ENCODE peak calls at places on chromosomes 1 and 21, in nine cellular contexts. Y is GM23338, I is HFF-Myc, O is upper lobe of right lung, X is ovary, W is AG04450, F is cardiac muscle cell, L is kidney epithelial cell, M is tibial nerve. D is an unnamed sample.
A peak's percentile ranks its signal among the peaks of the same experiment; 100 is the strongest.

GRCh38 chr1:216075339-216075738 is 347.9 kb downstream of the USH2A start:
- DNase-seq in Y (peak; percentile 21), I (no peak), O (no peak), X (no peak), W (no peak), F (peak; percentile 6), L (peak; percentile 5), M (no peak), D (no peak)

GRCh38 chr1:247456914-247457638 is 828 bp downstream of the OR2B11 start:
- DNase-seq in Y (no peak), I (no peak), O (peak; percentile 68), X (no peak), W (no peak), F (no peak), L (no peak), M (no peak), D (no peak)

GRCh38 chr1:902023-902422 is 21.7 kb upstream of the SAMD11 start:
- DNase-seq in Y (no peak), I (no peak), O (no peak), X (no peak), W (no peak), F (no peak), L (no peak), M (no peak), D (no peak)

GRCh38 chr1:186178426-186179043 is 196.5 kb downstream of the TPR start:
- DNase-seq in Y (no peak), I (no peak), O (no peak), X (no peak), W (no peak), F (no peak), L (no peak), M (no peak), D (no peak)

GRCh38 chr1:54001620-54002019 is 16.4 kb downstream of the LDLRAD1 start:
- DNase-seq in Y (no peak), I (no peak), O (no peak), X (no peak), W (no peak), F (no peak), L (no peak), M (no peak), D (no peak)

GRCh38 chr1:150973826-150974579 is 632 bp downstream of the CERS2 start:
- DNase-seq in Y (peak; percentile 53), I (no peak), O (peak; percentile 77), X (peak; percentile 57), W (no peak), F (no peak), L (no peak), M (no peak), D (peak; percentile 47)

GRCh38 chr1:149995927-149996326 is 14.6 kb downstream of the OTUD7B start:
- DNase-seq in Y (peak; percentile 61), I (no peak), O (no peak), X (no peak), W (no peak), F (no peak), L (peak; percentile 69), M (no peak), D (no peak)

GRCh38 chr1:40593449-40594186 is 62.2 kb downstream of the ZNF684 start:
- DNase-seq in Y (no peak), I (no peak), O (no peak), X (no peak), W (no peak), F (peak; percentile 14), L (no peak), M (no peak), D (no peak)

GRCh38 chr1:101257500-101258325 is 20.9 kb downstream of the S1PR1 start:
- DNase-seq in Y (no peak), I (no peak), O (no peak), X (no peak), W (no peak), F (peak; percentile 19), L (no peak), M (no peak), D (no peak)

GRCh38 chr1:22854688-22855565 is 117.7 kb downstream of the LACTBL1 start:
- DNase-seq in Y (no peak), I (no peak), O (no peak), X (no peak), W (no peak), F (no peak), L (no peak), M (no peak), D (peak; percentile 12)

GRCh38 chr1:72498393-72498792 is 216.1 kb upstream of the NEGR1 start:
- DNase-seq in Y (no peak), I (no peak), O (no peak), X (no peak), W (no peak), F (peak; percentile 71), L (no peak), M (no peak), D (no peak)

GRCh38 chr21:15057290-15057689 is 7.5 kb downstream of the NRIP1 start:
- DNase-seq in Y (peak; percentile 47), I (no peak), O (no peak), X (no peak), W (no peak), F (no peak), L (no peak), M (no peak), D (no peak)

GRCh38 chr1:25568834-25569598 is 25.6 kb downstream of the LDLRAP1 start:
- DNase-seq in Y (no peak), I (no peak), O (no peak), X (no peak), W (peak; percentile 33), F (peak; percentile 65), L (peak; percentile 44), M (no peak), D (peak; percentile 74)

GRCh38 chr1:12127206-12127810 is 39.5 kb upstream of the TNFRSF1B start:
- DNase-seq in Y (no peak), I (no peak), O (no peak), X (no peak), W (no peak), F (no peak), L (no peak), M (no peak), D (no peak)

GRCh38 chr1:65924471-65924870 is 131.8 kb downstream of the PDE4B start:
- DNase-seq in Y (no peak), I (peak; percentile 19), O (no peak), X (no peak), W (peak; percentile 61), F (peak; percentile 77), L (peak; percentile 28), M (no peak), D (no peak)

GRCh38 chr1:21573971-21574458 is 64.8 kb downstream of the ALPL start:
- DNase-seq in Y (peak; percentile 92), I (peak; percentile 46), O (peak; percentile 79), X (peak; percentile 56), W (no peak), F (peak; percentile 91), L (peak; percentile 67), M (no peak), D (peak; percentile 66)

GRCh38 chr1:21572141-21572540 is 62.9 kb downstream of the ALPL start:
- DNase-seq in Y (no peak), I (no peak), O (no peak), X (no peak), W (no peak), F (no peak), L (no peak), M (no peak), D (no peak)

GRCh38 chr1:21574464-21575151 is 65.4 kb downstream of the ALPL start:
- DNase-seq in Y (peak; percentile 72), I (no peak), O (no peak), X (peak; percentile 33), W (no peak), F (peak; percentile 82), L (no peak), M (no peak), D (peak; percentile 77)

GRCh38 chr1:21572735-21573277 is 63.6 kb downstream of the ALPL start:
- DNase-seq in Y (no peak), I (no peak), O (no peak), X (no peak), W (no peak), F (no peak), L (no peak), M (no peak), D (no peak)

GRCh38 chr1:21573475-21573874 is 64.3 kb downstream of the ALPL start:
- DNase-seq in Y (no peak), I (no peak), O (no peak), X (no peak), W (no peak), F (no peak), L (no peak), M (no peak), D (no peak)
- H3K4me3 ChIP-seq in Y (no peak overlapping the region), I (no peak overlapping the region), O (no peak overlapping the region), X (no peak overlapping the region), W (no peak overlapping the region), F (no peak overlapping the region), L (no peak overlapping the region), M (no peak overlapping the region), D (no peak overlapping the region)

DNA sequence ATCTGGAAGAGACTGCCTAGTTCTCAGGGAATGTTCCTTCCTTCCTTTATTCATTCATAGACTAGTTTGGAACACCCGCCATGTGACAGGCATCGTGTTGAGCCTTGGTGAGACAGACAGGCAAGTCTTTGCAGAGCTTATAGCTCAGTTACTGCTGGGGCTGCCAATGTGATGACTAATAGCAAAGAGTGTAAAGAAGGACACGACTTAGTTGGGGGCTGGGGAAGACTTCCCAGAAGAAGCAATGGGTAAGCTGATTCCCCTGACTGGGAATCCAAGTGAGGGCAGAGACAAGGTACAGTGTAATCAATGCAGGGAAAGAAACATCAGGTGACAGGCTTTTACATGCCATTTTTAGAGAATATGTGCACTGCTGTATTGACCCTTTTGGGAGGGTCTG is 51.2 kb downstream of the TENT5C start:
- DNase-seq in Y (no peak), I (peak; percentile 11), O (no peak), X (no peak), W (peak; percentile 57), F (peak; percentile 84), L (peak; percentile 74), M (no peak), D (no peak)
- H3K4me3 ChIP-seq in Y (no peak overlapping the region), I (no peak overlapping the region), O (no peak overlapping the region), X (no peak overlapping the region), W (no peak overlapping the region), F (no peak overlapping the region), L (no peak overlapping the region), M (no peak overlapping the region), D (no peak overlapping the region)

DNA sequence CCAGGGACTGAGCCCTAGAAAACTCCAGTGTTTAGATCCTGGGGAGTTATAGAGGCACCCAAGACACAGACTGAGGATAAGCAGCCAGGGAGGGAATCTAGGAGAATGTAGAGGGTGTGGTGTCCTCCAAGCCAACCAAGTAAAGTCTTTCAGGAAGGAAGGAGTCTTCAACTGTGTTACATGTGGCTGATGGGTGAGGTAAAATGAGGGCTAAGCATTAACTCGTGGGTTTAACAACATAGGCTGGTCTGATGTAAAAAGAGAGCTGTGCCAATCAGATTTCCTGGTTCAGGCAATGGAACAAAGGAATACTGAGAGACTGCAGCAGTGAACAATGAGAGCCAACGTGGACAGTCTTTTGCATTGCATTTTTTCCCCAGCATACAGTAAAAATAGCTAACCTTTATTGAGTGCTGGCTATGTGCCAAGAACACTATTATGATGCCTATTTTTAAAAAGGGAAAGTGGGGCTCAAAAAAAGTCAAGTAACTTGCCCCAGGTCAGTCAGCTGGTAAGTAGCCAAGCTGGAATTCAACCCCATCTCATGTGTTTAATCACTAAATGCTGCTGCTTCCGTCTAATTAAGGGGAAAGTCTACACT is 31.1 kb downstream of the DLGAP3 start:
- DNase-seq in Y (no peak), I (no peak), O (no peak), X (no peak), W (no peak), F (no peak), L (no peak), M (no peak), D (no peak)
- H3K4me3 ChIP-seq in Y (no peak overlapping the region), I (no peak overlapping the region), O (no peak overlapping the region), X (no peak overlapping the region), W (no peak overlapping the region), F (no peak overlapping the region), L (no peak overlapping the region), M (no peak overlapping the region), D (no peak overlapping the region)

GRCh38 chr1:182408435-182409070 is 8.1 kb upstream of the TEDDM1 start:
- DNase-seq in Y (no peak), I (no peak), O (no peak), X (no peak), W (no peak), F (no peak), L (no peak), M (no peak), D (no peak)
- H3K4me3 ChIP-seq in Y (no peak overlapping the region), I (no peak overlapping the region), O (no peak overlapping the region), X (no peak overlapping the region), W (no peak overlapping the region), F (no peak overlapping the region), L (no peak overlapping the region), M (no peak overlapping the region), D (no peak overlapping the region)

D was measured in psoas muscle.